ENCODE peak calls at places on chromosomes 6 and 20, in six cellular contexts. E, L, C, D, X and H are unnamed samples.

GRCh38 chr20:50646483-50646996 is 44.8 kb downstream of the RIPOR3 start:
- DNase-seq in D (peak; percentile 97), L (peak; percentile 51), X (peak; percentile 88), E (no peak), C (peak; percentile 15), H (peak; percentile 98)

GRCh38 chr20:36116813-36117441 is 37.6 kb upstream of the EPB41L1 start:
- DNase-seq in E (no peak), C (no peak), D (peak; percentile 91), X (peak; percentile 54), L (peak; percentile 24), H (peak; percentile 34)

GRCh38 chr20:47956261-47956995 is 171.1 kb upstream of the SULF2 start:
- DNase-seq in D (peak; percentile 3), L (no peak), E (no peak), C (no peak), X (peak; percentile 14), H (no peak)

GRCh38 chr6:41966961-41967311 is 25.3 kb upstream of the CCND3 start:
- DNase-seq in L (peak; percentile 71), D (peak; percentile 55), E (no peak), C (no peak), X (peak; percentile 60), H (no peak)

GRCh38 chr20:49868538-49868937 is 46.8 kb downstream of the SPATA2 start:
- DNase-seq in C (no peak), D (no peak), E (no peak), L (no peak), X (no peak), H (no peak)

GRCh38 chr6:34657307-34657978 is 39.1 kb downstream of the ILRUN start:
- DNase-seq in L (no peak), E (peak; percentile 53), C (peak; percentile 12), D (peak; percentile 84), X (peak; percentile 90), H (peak; percentile 83)

GRCh38 chr6:33075568-33076405 is at the start of gene HLA-DPB1:
- DNase-seq in X (peak; percentile 74), C (peak; percentile 25), E (peak; percentile 90), L (no peak), D (peak; percentile 48), H (peak; percentile 33)

GRCh38 chr20:63641146-63641791 is 12.0 kb downstream of the STMN3 start:
- DNase-seq in C (peak; percentile 70), E (no peak), D (no peak), X (peak; percentile 18), L (peak; percentile 67), H (no peak)

GRCh38 chr6:24926639-24927038 is 9.1 kb downstream of the RIPOR2 start:
- DNase-seq in E (no peak), X (no peak), L (no peak), C (no peak), D (no peak), H (no peak)

GRCh38 chr20:63709149-63709527 is 1.3 kb downstream of the ZGPAT start:
- DNase-seq in D (no peak), L (no peak), C (no peak), X (no peak), E (no peak), H (no peak)

GRCh38 chr6:19838442-19839236 is 1.5 kb downstream of the ID4 start:
- DNase-seq in D (peak; percentile 21), C (no peak), X (peak; percentile 25), E (peak; percentile 92), L (peak; percentile 92), H (peak; percentile 6)

GRCh38 chr6:127177030-127177928 is 58.8 kb downstream of the RSPO3 start:
- DNase-seq in D (peak; percentile 96), C (no peak), L (no peak), E (no peak), X (peak; percentile 53), H (peak; percentile 90)

GRCh38 chr20:61436268-61436667 is 184.2 kb downstream of the CDH4 start:
- DNase-seq in C (no peak), D (peak; percentile 79), X (peak; percentile 10), E (no peak), L (no peak), H (peak; percentile 40)

GRCh38 chr6:95576218-95576617 is 1.1 kb upstream of the MANEA start:
- DNase-seq in D (no peak), E (no peak), X (no peak), L (no peak), C (no peak), H (no peak)

GRCh38 chr6:44699851-44700250 is 312.3 kb downstream of the CDC5L start:
- DNase-seq in C (no peak), E (no peak), X (no peak), D (peak; percentile 52), L (no peak), H (no peak)

GRCh38 chr6:122736166-122736565 is 43.4 kb upstream of the FABP7 start:
- DNase-seq in C (no peak), D (no peak), L (no peak), E (no peak), X (no peak), H (no peak)

GRCh38 chr6:79045966-79046365 is 32.1 kb downstream of the PHIP start:
- DNase-seq in C (no peak), L (no peak), X (no peak), E (no peak), D (no peak), H (no peak)

GRCh38 chr6:151349651-151350270 is 41.6 kb downstream of the ZBTB2 start:
- DNase-seq in L (no peak), E (no peak), X (no peak), C (no peak), D (no peak), H (no peak)

GRCh38 chr20:53522696-53523095 is 70.9 kb downstream of the ZNF217 start:
- DNase-seq in L (no peak), X (no peak), C (no peak), D (no peak), E (no peak), H (no peak)

GRCh38 chr20:40192083-40192482 is 497.0 kb downstream of the MAFB start:
- DNase-seq in C (no peak), E (no peak), D (peak; percentile 15), L (no peak), X (no peak), H (peak; percentile 3)